ENCODE peak calls at places on chromosomes 6 and 20, in eight cellular contexts. K is activated gamma-delta T cell treated with anti-CD3 and anti-CD28 coated beads, Interleukin-2, amount 50 U/mL, for 16 hours; Z is activated CD8-positive, alpha-beta T cell treated with anti-CD3 and anti-CD28 coated beads for 36 hours; I is ovary; N is M059J; E is H54; O is GM06990; T is suprapubic skin. Q is an unnamed sample.

GRCh38 chr6:137081997-137082396 is 37.2 kb upstream of the IL20RA start:
- DNase-seq in K (no peak), Z (no peak), I (no peak), N (no peak), E (no peak), O (no peak), T (no peak), Q (no peak)

GRCh38 chr6:27582928-27583725 is 110.2 kb upstream of the ZNF184 start:
- DNase-seq in K (no peak), Z (peak), I (no peak), N (peak), E (peak), O (peak), T (no peak), Q (no peak)

GRCh38 chr6:157516319-157517026 is 135.5 kb downstream of the ZDHHC14 start:
- DNase-seq in K (no peak), Z (no peak), I (no peak), N (no peak), E (no peak), O (no peak), T (no peak), Q (no peak)

GRCh38 chr6:52566853-52567279 is 10.0 kb downstream of the TRAM2 start:
- DNase-seq in K (no peak), Z (no peak), I (no peak), N (peak), E (no peak), O (no peak), T (no peak), Q (no peak)

GRCh38 chr6:14062345-14063029 is 55.1 kb upstream of the CD83 start:
- DNase-seq in K (no peak), Z (no peak), I (no peak), N (no peak), E (no peak), O (no peak), T (no peak), Q (no peak)

GRCh38 chr6:16704706-16705402 is 56.4 kb downstream of the ATXN1 start:
- DNase-seq in K (no peak), Z (peak), I (no peak), N (peak), E (no peak), O (peak), T (no peak), Q (no peak)

GRCh38 chr6:122869437-122870024 is 80.5 kb downstream of the SMPDL3A start:
- DNase-seq in K (no peak), Z (peak), I (no peak), N (peak), E (no peak), O (no peak), T (no peak), Q (no peak)

GRCh38 chr20:38277691-38278090 is 17.2 kb upstream of the KIAA1755 start:
- DNase-seq in K (no peak), Z (no peak), I (no peak), N (no peak), E (no peak), O (no peak), T (no peak), Q (no peak)

GRCh38 chr6:43724914-43725642 is 37.5 kb upstream of the MRPS18A start:
- DNase-seq in K (peak), Z (peak), I (peak), N (peak), E (peak), O (peak), T (peak), Q (peak)

GRCh38 chr6:121344539-121344938 is 10.3 kb upstream of the TBC1D32 start:
- DNase-seq in K (no peak), Z (no peak), I (no peak), N (no peak), E (no peak), O (no peak), T (no peak), Q (no peak)

GRCh38 chr6:116513224-116513875 is 1.9 kb downstream of the CALHM5 start:
- DNase-seq in K (no peak), Z (no peak), I (no peak), N (no peak), E (no peak), O (no peak), T (no peak), Q (no peak)

GRCh38 chr20:53128024-53128423 is 155.9 kb downstream of the TSHZ2 start:
- DNase-seq in K (no peak), Z (no peak), I (no peak), N (no peak), E (no peak), O (no peak), T (no peak), Q (no peak)

GRCh38 chr20:38460040-38460623 is 12.5 kb upstream of the RALGAPB start:
- DNase-seq in K (no peak), Z (no peak), I (no peak), N (peak), E (peak), O (no peak), T (no peak), Q (no peak)

GRCh38 chr20:34604980-34605788 is 46.7 kb downstream of the MAP1LC3A start:
- DNase-seq in K (no peak), Z (no peak), I (no peak), N (no peak), E (no peak), O (no peak), T (no peak), Q (no peak)

GRCh38 chr6:144214622-144215401 is 64.5 kb downstream of the STX11 start:
- DNase-seq in K (no peak), Z (no peak), I (no peak), N (no peak), E (no peak), O (no peak), T (no peak), Q (no peak)

GRCh38 chr6:85458782-85459181 is 8.9 kb downstream of the NT5E start:
- DNase-seq in K (no peak), Z (no peak), I (no peak), N (peak), E (no peak), O (no peak), T (no peak), Q (no peak)

GRCh38 chr6:46113370-46113769 is 16.4 kb upstream of the ENPP4 start:
- DNase-seq in K (no peak), Z (no peak), I (no peak), N (no peak), E (no peak), O (no peak), T (no peak), Q (no peak)

GRCh38 chr6:71489736-71490135 is 201.1 kb downstream of the OGFRL1 start:
- DNase-seq in K (no peak), Z (no peak), I (no peak), N (peak), E (peak), O (no peak), T (no peak), Q (no peak)

GRCh38 chr20:53434662-53435061 is 159.0 kb downstream of the ZNF217 start:
- DNase-seq in K (no peak), Z (no peak), I (peak), N (no peak), E (no peak), O (no peak), T (no peak), Q (no peak)

GRCh38 chr20:49399329-49399728 is 83.1 kb downstream of the KCNB1 start:
- DNase-seq in K (no peak), Z (no peak), I (no peak), N (peak), E (no peak), O (no peak), T (no peak), Q (no peak)

GRCh38 chr20:58753267-58753928 is 60.8 kb downstream of the NPEPL1 start:
- DNase-seq in K (no peak), Z (no peak), I (no peak), N (no peak), E (no peak), O (no peak), T (no peak), Q (no peak)

GRCh38 chr6:39841923-39842322 is 49.7 kb downstream of the DAAM2 start:
- DNase-seq in K (no peak), Z (no peak), I (no peak), N (no peak), E (no peak), O (no peak), T (no peak), Q (no peak)

GRCh38 chr6:140567469-140567868 is 1193.0 kb upstream of the CITED2 start:
- DNase-seq in K (no peak), Z (no peak), I (no peak), N (peak), E (no peak), O (no peak), T (no peak), Q (no peak)

GRCh38 chr20:63697357-63697867 is 960 bp downstream of the TNFRSF6B start:
- DNase-seq in K (no peak), Z (no peak), I (peak), N (no peak), E (peak), O (no peak), T (peak), Q (no peak)

GRCh38 chr20:23163562-23163961 is 77.4 kb upstream of the CD93 start:
- DNase-seq in K (no peak), Z (no peak), I (no peak), N (no peak), E (no peak), O (no peak), T (no peak), Q (no peak)

Q was measured in T-cell.